ENCODE peak calls at places on chromosome 9, in nine cellular contexts. I is HT1080, U is ovary, H is C1 segment of cervical spinal cord, W is T-cell, K is SW 1271, F is NCI-H1092, X is ELR, M is SHP77 treated with DMSO at 0.1 percent for 48 hours. R is an unnamed sample.

GRCh38 chr9:124812401-124813016 is 35.6 kb downstream of the OLFML2A start:
- DNase-seq in I (peak; percentile 99), U (no peak), H (no peak), W (no peak), K (peak; percentile 29), F (no peak), X (peak; percentile 99), M (no peak), R (peak; percentile 99)

GRCh38 chr9:136671646-136672430 is 9.1 kb downstream of the EGFL7 start:
- DNase-seq in I (no peak), U (no peak), H (no peak), W (peak; percentile 41), K (no peak), F (no peak), X (peak; percentile 54), M (no peak), R (no peak)

GRCh38 chr9:132986586-132986985 is 8.1 kb downstream of the GFI1B start:
- DNase-seq in I (peak; percentile 23), U (no peak), H (no peak), W (no peak), K (no peak), F (no peak), X (peak; percentile 55), M (no peak), R (peak; percentile 5)

GRCh38 chr9:134291961-134292871 is 34.0 kb upstream of the RXRA start:
- DNase-seq in I (no peak), U (peak; percentile 22), H (no peak), W (no peak), K (no peak), F (no peak), X (no peak), M (no peak), R (no peak)

GRCh38 chr9:106875548-106875947 is 12.6 kb downstream of the ZNF462 start:
- DNase-seq in I (no peak), U (no peak), H (no peak), W (no peak), K (no peak), F (no peak), X (no peak), M (no peak), R (no peak)

GRCh38 chr9:114047717-114048116 is 30.4 kb downstream of the AMBP start:
- DNase-seq in I (no peak), U (no peak), H (no peak), W (no peak), K (no peak), F (no peak), X (peak; percentile 31), M (peak; percentile 3), R (no peak)

GRCh38 chr9:118364266-118365075 is 660.3 kb downstream of the TLR4 start:
- DNase-seq in I (no peak), U (no peak), H (no peak), W (no peak), K (no peak), F (no peak), X (no peak), M (no peak), R (no peak)

GRCh38 chr9:112754578-112754977 is 4.0 kb downstream of the SNX30 start:
- DNase-seq in I (peak; percentile 85), U (no peak), H (no peak), W (no peak), K (no peak), F (no peak), X (peak; percentile 74), M (no peak), R (no peak)

GRCh38 chr9:137689745-137690529 is 71.1 kb downstream of the EHMT1 start:
- DNase-seq in I (no peak), U (no peak), H (no peak), W (no peak), K (no peak), F (no peak), X (no peak), M (no peak), R (no peak)

GRCh38 chr9:20286969-20287368 is 335.3 kb downstream of the MLLT3 start:
- DNase-seq in I (no peak), U (no peak), H (no peak), W (no peak), K (no peak), F (no peak), X (no peak), M (no peak), R (no peak)

GRCh38 chr9:93365427-93366118 is 85.9 kb upstream of the FAM120A start:
- DNase-seq in I (no peak), U (no peak), H (no peak), W (no peak), K (no peak), F (no peak), X (no peak), M (peak; percentile 9), R (no peak)

GRCh38 chr9:84811726-84812074 is 142.2 kb downstream of the NTRK2 start:
- DNase-seq in I (no peak), U (no peak), H (no peak), W (no peak), K (no peak), F (no peak), X (no peak), M (no peak), R (no peak)

GRCh38 chr9:83708515-83709158 is 879 bp upstream of the UBQLN1 start:
- DNase-seq in I (peak; percentile 30), U (peak; percentile 70), H (peak; percentile 83), W (peak; percentile 50), K (peak; percentile 19), F (peak; percentile 10), X (peak; percentile 71), M (no peak), R (peak; percentile 28)

GRCh38 chr9:75167281-75167680 is 79.0 kb downstream of the OSTF1 start:
- DNase-seq in I (no peak), U (no peak), H (no peak), W (no peak), K (no peak), F (no peak), X (no peak), M (no peak), R (no peak)

GRCh38 chr9:77599492-77599891 is 48.6 kb downstream of the GNA14 start:
- DNase-seq in I (no peak), U (no peak), H (no peak), W (no peak), K (no peak), F (no peak), X (no peak), M (no peak), R (no peak)

GRCh38 chr9:15531380-15531779 is 20.6 kb upstream of the PSIP1 start:
- DNase-seq in I (no peak), U (no peak), H (no peak), W (no peak), K (no peak), F (no peak), X (no peak), M (no peak), R (no peak)

GRCh38 chr9:121690316-121690715 is 38.9 kb downstream of the DAB2IP start:
- DNase-seq in I (no peak), U (no peak), H (no peak), W (no peak), K (no peak), F (no peak), X (no peak), M (no peak), R (peak; percentile 40)

GRCh38 chr9:93591301-93591700 is 14.9 kb downstream of the PHF2 start:
- DNase-seq in I (no peak), U (no peak), H (no peak), W (no peak), K (no peak), F (no peak), X (no peak), M (no peak), R (no peak)

GRCh38 chr9:136093331-136093986 is 1.6 kb downstream of the NACC2 start:
- DNase-seq in I (no peak), U (no peak), H (peak; percentile 20), W (no peak), K (no peak), F (no peak), X (peak; percentile 13), M (no peak), R (peak; percentile 49)

GRCh38 chr9:113566011-113566711 is 102.6 kb downstream of the RGS3 start:
- DNase-seq in I (no peak), U (peak; percentile 24), H (no peak), W (no peak), K (no peak), F (peak; percentile 26), X (no peak), M (no peak), R (no peak)

GRCh38 chr9:23447166-23447565 is 378.9 kb downstream of the ELAVL2 start:
- DNase-seq in I (no peak), U (no peak), H (no peak), W (no peak), K (no peak), F (no peak), X (no peak), M (no peak), R (no peak)

GRCh38 chr9:113612828-113613227 is 149.3 kb downstream of the RGS3 start:
- DNase-seq in I (no peak), U (no peak), H (no peak), W (no peak), K (no peak), F (no peak), X (no peak), M (no peak), R (no peak)

GRCh38 chr9:130770093-130770492 is 65.0 kb upstream of the ABL1 start:
- DNase-seq in I (no peak), U (no peak), H (no peak), W (no peak), K (no peak), F (no peak), X (no peak), M (no peak), R (no peak)

GRCh38 chr9:93588641-93589609 is 12.5 kb downstream of the PHF2 start:
- DNase-seq in I (no peak), U (no peak), H (no peak), W (no peak), K (no peak), F (no peak), X (peak; percentile 28), M (no peak), R (no peak)

GRCh38 chr9:95874303-95874988 is 1.0 kb upstream of the ERCC6L2 start:
- DNase-seq in I (peak; percentile 8), U (no peak), H (no peak), W (no peak), K (no peak), F (no peak), X (peak; percentile 51), M (no peak), R (no peak)

GRCh38 chr9:3794005-3794404 is 268.2 kb upstream of the RFX3 start:
- DNase-seq in I (no peak), U (no peak), H (no peak), W (no peak), K (no peak), F (no peak), X (no peak), M (no peak), R (no peak)

GRCh38 chr9:108182950-108183381 is 672.8 kb downstream of the ACTL7B start:
- DNase-seq in I (peak; percentile 69), U (no peak), H (no peak), W (no peak), K (no peak), F (no peak), X (peak; percentile 32), M (no peak), R (peak; percentile 79)

GRCh38 chr9:87212563-87213154 is 265.4 kb upstream of the GAS1 start:
- DNase-seq in I (peak; percentile 68), U (no peak), H (no peak), W (no peak), K (no peak), F (no peak), X (peak; percentile 60), M (no peak), R (peak; percentile 62)

GRCh38 chr9:31259824-31260223 is 1124.6 kb upstream of the ACO1 start:
- DNase-seq in I (no peak), U (no peak), H (no peak), W (peak; percentile 7), K (no peak), F (peak; percentile 5), X (no peak), M (no peak), R (no peak)

GRCh38 chr9:115668506-115668905 is 485.1 kb upstream of the PAPPA start:
- DNase-seq in I (peak; percentile 85), U (no peak), H (no peak), W (no peak), K (peak; percentile 6), F (no peak), X (peak; percentile 89), M (no peak), R (peak; percentile 81)

GRCh38 chr9:134996591-134997530 is 79.1 kb upstream of the FCN1 start:
- DNase-seq in I (no peak), U (no peak), H (no peak), W (no peak), K (no peak), F (no peak), X (no peak), M (no peak), R (no peak)

R was measured in RCC 7860.